ENCODE peak calls at places on chromosome 16, in seven cellular contexts. One of them, this sample, is unnamed.

GRCh38 chr16:35176449-35176848 is 1717.0 kb downstream of the TP53TG3F start:
- DNase-seq in uterus: no peak
- DNase-seq in prostate gland: no peak
- DNase-seq in tibial nerve: no peak
- DNase-seq in stomach: no peak
- DNase-seq in HepG2: no peak
- DNase-seq in body of pancreas: no peak
- DNase-seq in this sample: no peak

GRCh38 chr16:7303014-7303676 is 29.5 kb upstream of the RBFOX1 start:
- DNase-seq in prostate gland: no peak
- DNase-seq in uterus: no peak
- DNase-seq in tibial nerve: no peak
- DNase-seq in stomach: no peak
- DNase-seq in HepG2: no peak
- DNase-seq in body of pancreas: no peak
- DNase-seq in this sample: no peak

GRCh38 chr16:10663146-10663545 is 31.6 kb downstream of the TEKT5 start:
- DNase-seq in prostate gland: no peak
- DNase-seq in stomach: no peak
- DNase-seq in body of pancreas: no peak
- DNase-seq in tibial nerve: no peak
- DNase-seq in HepG2: no peak
- DNase-seq in uterus: no peak
- DNase-seq in this sample: peak; percentile 12

GRCh38 chr16:31215287-31216115 is 1.4 kb downstream of the PYDC1 start:
- DNase-seq in HepG2: peak; percentile 39
- DNase-seq in uterus: peak; percentile 36
- DNase-seq in stomach: peak; percentile 64
- DNase-seq in tibial nerve: no peak
- DNase-seq in body of pancreas: peak; percentile 61
- DNase-seq in prostate gland: peak; percentile 37
- DNase-seq in this sample: peak; percentile 21

GRCh38 chr16:65538945-65539344 is 417.1 kb upstream of the CDH11 start:
- DNase-seq in tibial nerve: no peak
- DNase-seq in stomach: no peak
- DNase-seq in HepG2: no peak
- DNase-seq in body of pancreas: no peak
- DNase-seq in prostate gland: no peak
- DNase-seq in uterus: no peak
- DNase-seq in this sample: no peak

GRCh38 chr16:46830417-46830901 is 521 bp downstream of the C16orf87 start:
- DNase-seq in uterus: no peak
- DNase-seq in tibial nerve: no peak
- DNase-seq in stomach: peak; percentile 46
- DNase-seq in HepG2: no peak
- DNase-seq in body of pancreas: peak; percentile 41
- DNase-seq in prostate gland: peak; percentile 24
- DNase-seq in this sample: no peak

GRCh38 chr16:84643180-84643583 is 5.1 kb upstream of the KLHL36 start:
- DNase-seq in HepG2: peak; percentile 35
- DNase-seq in stomach: peak; percentile 45
- DNase-seq in prostate gland: peak; percentile 77
- DNase-seq in tibial nerve: peak; percentile 81
- DNase-seq in uterus: peak; percentile 88
- DNase-seq in body of pancreas: peak; percentile 66
- DNase-seq in this sample: peak; percentile 91

GRCh38 chr16:69386596-69386995 is 789 bp upstream of the TERF2 start:
- DNase-seq in uterus: no peak
- DNase-seq in prostate gland: no peak
- DNase-seq in HepG2: no peak
- DNase-seq in stomach: no peak
- DNase-seq in tibial nerve: no peak
- DNase-seq in body of pancreas: no peak
- DNase-seq in this sample: no peak

GRCh38 chr16:15827299-15827698 is 29.5 kb downstream of the MYH11 start:
- DNase-seq in body of pancreas: no peak
- DNase-seq in HepG2: no peak
- DNase-seq in uterus: no peak
- DNase-seq in prostate gland: no peak
- DNase-seq in stomach: no peak
- DNase-seq in tibial nerve: no peak
- DNase-seq in this sample: no peak

GRCh38 chr16:58333937-58334336 is 39.1 kb upstream of the PRSS54 start:
- DNase-seq in prostate gland: no peak
- DNase-seq in tibial nerve: no peak
- DNase-seq in HepG2: peak; percentile 21
- DNase-seq in stomach: no peak
- DNase-seq in body of pancreas: no peak
- DNase-seq in uterus: no peak
- DNase-seq in this sample: no peak

GRCh38 chr16:72961115-72961832 is 86.7 kb downstream of the ZFHX3 start:
- DNase-seq in uterus: no peak
- DNase-seq in prostate gland: no peak
- DNase-seq in tibial nerve: no peak
- DNase-seq in stomach: no peak
- DNase-seq in HepG2: no peak
- DNase-seq in body of pancreas: no peak
- DNase-seq in this sample: no peak

GRCh38 chr16:23563186-23563585 is 5.7 kb downstream of the UBFD1 start:
- DNase-seq in body of pancreas: no peak
- DNase-seq in prostate gland: no peak
- DNase-seq in stomach: no peak
- DNase-seq in uterus: no peak
- DNase-seq in HepG2: no peak
- DNase-seq in tibial nerve: no peak
- DNase-seq in this sample: no peak

GRCh38 chr16:4263504-4264436 is 9.1 kb downstream of the TFAP4 start:
- DNase-seq in body of pancreas: peak; percentile 59
- DNase-seq in prostate gland: no peak
- DNase-seq in HepG2: peak; percentile 47
- DNase-seq in stomach: peak; percentile 47
- DNase-seq in uterus: peak; percentile 92
- DNase-seq in tibial nerve: peak; percentile 85
- DNase-seq in this sample: peak; percentile 96

GRCh38 chr16:87954826-87955225 is 3.6 kb downstream of the BANP start:
- DNase-seq in uterus: no peak
- DNase-seq in prostate gland: no peak
- DNase-seq in body of pancreas: peak; percentile 60
- DNase-seq in HepG2: no peak
- DNase-seq in stomach: no peak
- DNase-seq in tibial nerve: no peak
- DNase-seq in this sample: no peak

GRCh38 chr16:85936761-85937343 is 37.9 kb downstream of the IRF8 start:
- DNase-seq in uterus: no peak
- DNase-seq in stomach: no peak
- DNase-seq in tibial nerve: no peak
- DNase-seq in body of pancreas: no peak
- DNase-seq in prostate gland: no peak
- DNase-seq in HepG2: no peak
- DNase-seq in this sample: no peak

GRCh38 chr16:87236516-87237115 is 80.6 kb downstream of the C16orf95 start:
- DNase-seq in tibial nerve: no peak
- DNase-seq in prostate gland: no peak
- DNase-seq in body of pancreas: no peak
- DNase-seq in HepG2: no peak
- DNase-seq in stomach: no peak
- DNase-seq in uterus: no peak
- DNase-seq in this sample: no peak

GRCh38 chr16:58651965-58652348 is 22.3 kb upstream of the CNOT1 start:
- DNase-seq in stomach: no peak
- DNase-seq in body of pancreas: no peak
- DNase-seq in prostate gland: no peak
- DNase-seq in uterus: no peak
- DNase-seq in tibial nerve: no peak
- DNase-seq in HepG2: no peak
- DNase-seq in this sample: no peak

GRCh38 chr16:53546988-53547391 is 44.0 kb upstream of the AKTIP start:
- DNase-seq in tibial nerve: no peak
- DNase-seq in stomach: no peak
- DNase-seq in body of pancreas: no peak
- DNase-seq in prostate gland: no peak
- DNase-seq in HepG2: peak; percentile 59
- DNase-seq in uterus: no peak
- DNase-seq in this sample: no peak

GRCh38 chr16:89294486-89294885 is 77.0 kb downstream of the ZNF778 start:
- DNase-seq in body of pancreas: no peak
- DNase-seq in stomach: no peak
- DNase-seq in HepG2: no peak
- DNase-seq in prostate gland: no peak
- DNase-seq in uterus: no peak
- DNase-seq in tibial nerve: no peak
- DNase-seq in this sample: no peak
- TF ChIP-seq POLR2A in body of pancreas: no peak
- TF ChIP-seq POLR2A in stomach: no peak
- TF ChIP-seq POLR2A in HepG2: peak; percentile 15
- TF ChIP-seq POLR2A in prostate gland: no peak
- TF ChIP-seq POLR2A in uterus: no peak
- TF ChIP-seq POLR2A in tibial nerve: no peak
- TF ChIP-seq POLR2A in this sample: no peak

GRCh38 chr16:82175627-82176026 is 5.6 kb upstream of the MPHOSPH6 start:
- DNase-seq in body of pancreas: no peak
- DNase-seq in prostate gland: no peak
- DNase-seq in tibial nerve: no peak
- DNase-seq in uterus: no peak
- DNase-seq in HepG2: no peak
- DNase-seq in stomach: no peak
- DNase-seq in this sample: no peak

GRCh38 chr16:82167670-82168069 is 2.4 kb downstream of the MPHOSPH6 start:
- DNase-seq in stomach: no peak
- DNase-seq in uterus: no peak
- DNase-seq in body of pancreas: no peak
- DNase-seq in prostate gland: no peak
- DNase-seq in HepG2: no peak
- DNase-seq in tibial nerve: no peak
- DNase-seq in this sample: no peak

GRCh38 chr16:82169861-82170845 is at the start of gene MPHOSPH6:
- DNase-seq in HepG2: peak; percentile 84
- DNase-seq in stomach: peak; percentile 94
- DNase-seq in prostate gland: peak; percentile 87
- DNase-seq in body of pancreas: peak; percentile 92
- DNase-seq in tibial nerve: peak; percentile 82
- DNase-seq in uterus: peak; percentile 86
- DNase-seq in this sample: peak; percentile 90
- TF ChIP-seq POLR2A in HepG2: peak; percentile 92
- TF ChIP-seq POLR2A in stomach: no peak
- TF ChIP-seq POLR2A in prostate gland: peak; percentile 50
- TF ChIP-seq POLR2A in body of pancreas: peak; percentile 75
- TF ChIP-seq POLR2A in tibial nerve: peak; percentile 45
- TF ChIP-seq POLR2A in uterus: peak; percentile 30
- TF ChIP-seq POLR2A in this sample: peak; percentile 21

GRCh38 chr16:8831450-8832382 is 34.1 kb downstream of the PMM2 start:
- DNase-seq in HepG2: no peak
- DNase-seq in prostate gland: no peak
- DNase-seq in body of pancreas: no peak
- DNase-seq in uterus: no peak
- DNase-seq in stomach: no peak
- DNase-seq in tibial nerve: no peak
- DNase-seq in this sample: no peak
- TF ChIP-seq POLR2A in HepG2: no peak
- TF ChIP-seq POLR2A in prostate gland: no peak
- TF ChIP-seq POLR2A in body of pancreas: no peak
- TF ChIP-seq POLR2A in uterus: no peak
- TF ChIP-seq POLR2A in stomach: no peak
- TF ChIP-seq POLR2A in tibial nerve: no peak
- TF ChIP-seq POLR2A in this sample: no peak

GRCh38 chr16:67528870-67529638 is 425 bp downstream of the RIPOR1 start:
- DNase-seq in HepG2: no peak
- DNase-seq in stomach: no peak
- DNase-seq in tibial nerve: no peak
- DNase-seq in uterus: peak; percentile 39
- DNase-seq in body of pancreas: peak; percentile 45
- DNase-seq in prostate gland: no peak
- DNase-seq in this sample: peak; percentile 52
- TF ChIP-seq POLR2A in HepG2: peak; percentile 75
- TF ChIP-seq POLR2A in stomach: no peak
- TF ChIP-seq POLR2A in tibial nerve: peak; percentile 53
- TF ChIP-seq POLR2A in uterus: peak; percentile 66
- TF ChIP-seq POLR2A in body of pancreas: peak; percentile 51
- TF ChIP-seq POLR2A in prostate gland: peak; percentile 28
- TF ChIP-seq POLR2A in this sample: peak; percentile 56

GRCh38 chr16:29900888-29901606 is 759 bp downstream of the ASPHD1 start:
- DNase-seq in stomach: peak; percentile 25
- DNase-seq in HepG2: no peak
- DNase-seq in prostate gland: no peak
- DNase-seq in uterus: no peak
- DNase-seq in tibial nerve: no peak
- DNase-seq in body of pancreas: no peak
- DNase-seq in this sample: no peak

GRCh38 chr16:29898786-29899515 is 399 bp downstream of the SEZ6L2 start:
- DNase-seq in stomach: peak; percentile 71
- DNase-seq in prostate gland: no peak
- DNase-seq in HepG2: no peak
- DNase-seq in tibial nerve: no peak
- DNase-seq in uterus: no peak
- DNase-seq in body of pancreas: peak; percentile 63
- DNase-seq in this sample: no peak

GRCh38 chr16:29899516-29900101 is at the start of gene SEZ6L2:
- DNase-seq in uterus: peak; percentile 62
- DNase-seq in prostate gland: peak; percentile 82
- DNase-seq in HepG2: peak; percentile 94
- DNase-seq in tibial nerve: peak; percentile 51
- DNase-seq in body of pancreas: peak; percentile 89
- DNase-seq in stomach: peak; percentile 89
- DNase-seq in this sample: no peak

GRCh38 chr16:29901607-29901945 is 1.3 kb downstream of the ASPHD1 start:
- DNase-seq in tibial nerve: no peak
- DNase-seq in HepG2: no peak
- DNase-seq in uterus: no peak
- DNase-seq in body of pancreas: no peak
- DNase-seq in prostate gland: no peak
- DNase-seq in stomach: no peak
- DNase-seq in this sample: no peak

GRCh38 chr16:29900102-29900887 is at the start of gene ASPHD1:
- DNase-seq in stomach: peak; percentile 84
- DNase-seq in HepG2: peak; percentile 86
- DNase-seq in prostate gland: peak; percentile 42
- DNase-seq in uterus: peak; percentile 58
- DNase-seq in tibial nerve: peak; percentile 22
- DNase-seq in body of pancreas: peak; percentile 81
- DNase-seq in this sample: peak; percentile 87
- TF ChIP-seq POLR2A in stomach: peak; percentile 80
- TF ChIP-seq POLR2A in HepG2: peak; percentile 59
- TF ChIP-seq POLR2A in prostate gland: no peak
- TF ChIP-seq POLR2A in uterus: no peak
- TF ChIP-seq POLR2A in tibial nerve: no peak
- TF ChIP-seq POLR2A in body of pancreas: peak; percentile 61
- TF ChIP-seq POLR2A in this sample: no peak